ENCODE peak calls at places on chromosomes 7 and 10, in ten cellular contexts. J, M, Z, E, F, H, A, N, R and P are unnamed samples.

GRCh38 chr7:14691597-14692203 is 210.9 kb downstream of the DGKB start:
- DNase-seq in J (no peak), M (no peak), Z (no peak), E (peak; percentile 18), F (peak; percentile 48), H (peak; percentile 39), A (no peak), N (peak; percentile 46), R (peak; percentile 49), P (peak; percentile 38)

GRCh38 chr7:29723599-29723998 is 82.7 kb upstream of the WIPF3 start:
- DNase-seq in J (no peak), M (peak; percentile 52), Z (no peak), E (peak; percentile 72), F (no peak), H (no peak), A (peak; percentile 16), N (no peak), R (no peak), P (no peak)

GRCh38 chr10:15344876-15345285 is 26.2 kb downstream of the FAM171A1 start:
- DNase-seq in J (no peak), M (no peak), Z (no peak), E (peak; percentile 92), F (no peak), H (no peak), A (no peak), N (no peak), R (no peak), P (peak; percentile 19)

GRCh38 chr7:52668435-52668834 is 367.0 kb upstream of the POM121L12 start:
- DNase-seq in J (no peak), M (no peak), Z (no peak), E (no peak), F (no peak), H (no peak), A (no peak), N (no peak), R (no peak), P (no peak)

GRCh38 chr7:131895541-131896173 is 339.2 kb upstream of the PODXL start:
- DNase-seq in J (no peak), M (peak; percentile 7), Z (no peak), E (peak; percentile 100), F (no peak), H (no peak), A (no peak), N (no peak), R (no peak), P (no peak)

GRCh38 chr10:79178614-79179403 is 110.0 kb downstream of the ZMIZ1 start:
- DNase-seq in J (no peak), M (no peak), Z (no peak), E (peak; percentile 95), F (peak; percentile 41), H (no peak), A (peak; percentile 79), N (no peak), R (no peak), P (no peak)

GRCh38 chr10:104580321-104580720 is 60.8 kb upstream of the SORCS3 start:
- DNase-seq in J (no peak), M (no peak), Z (no peak), E (peak; percentile 35), F (no peak), H (no peak), A (no peak), N (no peak), R (no peak), P (no peak)

GRCh38 chr10:79376078-79376628 is 28.9 kb downstream of the PPIF start:
- DNase-seq in J (no peak), M (no peak), Z (peak; percentile 58), E (no peak), F (peak; percentile 10), H (no peak), A (no peak), N (no peak), R (no peak), P (no peak)

GRCh38 chr7:101533103-101533465 is 96.0 kb downstream of the MYL10 start:
- DNase-seq in J (no peak), M (no peak), Z (no peak), E (no peak), F (no peak), H (no peak), A (no peak), N (no peak), R (no peak), P (no peak)

GRCh38 chr10:9825491-9826018 is 1192.1 kb upstream of the CELF2 start:
- DNase-seq in J (no peak), M (no peak), Z (no peak), E (peak; percentile 55), F (peak; percentile 40), H (no peak), A (no peak), N (no peak), R (no peak), P (no peak)

GRCh38 chr10:90430186-90430585 is 427.7 kb downstream of the HTR7 start:
- DNase-seq in J (no peak), M (no peak), Z (no peak), E (peak; percentile 36), F (no peak), H (no peak), A (no peak), N (no peak), R (no peak), P (no peak)

GRCh38 chr7:15305002-15305600 is 256.7 kb downstream of the AGMO start:
- DNase-seq in J (no peak), M (peak; percentile 12), Z (no peak), E (peak; percentile 23), F (peak; percentile 45), H (peak; percentile 31), A (peak; percentile 18), N (peak; percentile 40), R (no peak), P (peak; percentile 16)

GRCh38 chr7:45089314-45089891 is 634 bp upstream of the NACAD start:
- DNase-seq in J (no peak), M (no peak), Z (peak; percentile 81), E (peak; percentile 58), F (no peak), H (peak; percentile 55), A (peak; percentile 67), N (peak; percentile 47), R (peak; percentile 56), P (peak; percentile 55)

GRCh38 chr10:113126506-113127192 is 176.6 kb downstream of the TCF7L2 start:
- DNase-seq in J (peak; percentile 71), M (peak; percentile 25), Z (peak; percentile 87), E (peak; percentile 75), F (peak; percentile 78), H (peak; percentile 73), A (peak; percentile 59), N (peak; percentile 59), R (peak; percentile 74), P (peak; percentile 55)

GRCh38 chr7:33821970-33822369 is 83.4 kb upstream of the BMPER start:
- DNase-seq in J (no peak), M (no peak), Z (no peak), E (no peak), F (no peak), H (no peak), A (no peak), N (no peak), R (no peak), P (no peak)

DNA sequence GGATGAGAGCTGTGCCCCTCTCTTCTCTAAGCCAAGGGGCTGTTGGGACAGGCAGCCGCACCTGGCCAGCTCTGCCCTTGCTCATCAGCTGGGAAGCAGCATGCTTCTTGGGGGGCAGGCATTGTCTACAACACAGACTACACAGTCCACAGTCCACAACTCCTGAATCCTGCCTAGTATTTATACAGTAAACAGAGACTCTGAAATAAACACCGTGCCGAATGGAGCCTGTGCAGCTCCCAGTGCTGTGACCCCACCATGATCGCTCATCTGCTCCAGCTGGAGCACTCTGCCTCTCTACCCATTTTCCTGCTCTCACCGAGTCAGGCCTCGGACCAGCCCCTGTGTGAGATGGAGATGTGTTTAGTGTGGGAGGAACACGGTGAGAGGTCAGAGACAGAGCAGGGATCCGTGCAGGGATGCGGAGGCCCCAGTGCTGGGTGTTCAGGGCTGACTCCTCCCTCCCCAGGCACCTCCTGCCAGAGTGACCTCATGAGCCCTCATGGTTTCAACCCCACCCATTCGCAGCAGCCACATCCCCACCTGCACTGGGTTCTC is 608.0 kb downstream of the DNAJB6 start:
- DNase-seq in J (no peak), M (no peak), Z (no peak), E (no peak), F (no peak), H (no peak), A (no peak), N (no peak), R (no peak), P (no peak)
- H3K9me3 ChIP-seq in J (peaks cover 8% of the 10 kb centered on the region), M (peaks cover 14% of the 10 kb centered on the region), Z (peaks cover 20% of the 10 kb centered on the region), E (no peaks in the 10 kb centered on the region), F (no peaks in the 10 kb centered on the region), H (peaks cover 12% of the 10 kb centered on the region), A (no peaks in the 10 kb centered on the region), N (no peaks in the 10 kb centered on the region), R (peaks cover 25% of the 10 kb centered on the region), P (peaks cover 25% of the 10 kb centered on the region)

GRCh38 chr7:151632750-151633515 is 113.2 kb upstream of the RHEB start:
- DNase-seq in J (no peak), M (no peak), Z (peak; percentile 93), E (peak; percentile 55), F (peak; percentile 52), H (peak; percentile 48), A (peak; percentile 42), N (no peak), R (peak; percentile 57), P (peak; percentile 41)
- H3K27ac ChIP-seq in J (peak overlapping the region; percentile 79), M (peak overlapping the region; percentile 72), Z (peak overlapping the region; percentile 98), E (no peak overlapping the region), F (peak overlapping the region; percentile 88), H (peak overlapping the region; percentile 61), A (peak overlapping the region; percentile 31), N (peak overlapping the region; percentile 76), R (peak overlapping the region; percentile 96), P (peak overlapping the region; percentile 93)

DNA sequence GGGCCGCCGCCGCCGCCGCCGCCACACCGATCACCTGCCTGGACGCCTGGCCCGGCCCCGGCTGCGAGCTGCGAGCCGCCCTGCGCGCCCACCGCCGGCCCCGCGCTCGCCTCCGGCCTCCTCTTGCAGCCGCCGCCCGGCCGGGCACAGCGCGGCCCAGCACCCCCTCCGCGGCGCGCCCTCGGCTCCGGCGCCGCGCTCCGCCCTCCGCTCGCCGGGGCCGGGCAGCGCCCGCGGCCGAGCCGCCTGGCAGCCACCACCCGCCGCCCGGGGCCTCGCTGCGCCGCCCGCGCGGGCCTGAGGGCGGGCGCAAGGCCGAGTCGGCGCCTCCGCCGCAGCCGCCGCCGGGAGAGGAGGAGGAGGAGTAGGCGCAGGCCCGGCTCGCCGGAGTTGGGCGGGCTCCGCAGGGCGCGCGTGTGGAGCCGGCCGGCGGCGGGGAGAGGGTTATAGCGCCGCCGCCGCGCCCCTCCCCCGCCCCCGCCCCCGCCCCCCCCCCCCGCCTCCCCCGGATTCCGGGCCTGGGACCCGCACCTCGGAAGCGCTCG is at the start of gene PDGFA:
- DNase-seq in J (no peak), M (no peak), Z (no peak), E (peak; percentile 68), F (peak; percentile 50), H (peak; percentile 64), A (no peak), N (no peak), R (peak; percentile 62), P (peak; percentile 66)
- H3K4me3 ChIP-seq in J (peak within 1 kb of the TSS; percentile 72), M (peak within 1 kb of the TSS; percentile 67), Z (peak within 1 kb of the TSS; percentile 72), E (peak within 1 kb of the TSS; percentile 54), F (peak within 1 kb of the TSS; percentile 35), H (peak within 1 kb of the TSS; percentile 94), A (peak within 1 kb of the TSS; percentile 46), N (peak within 1 kb of the TSS; percentile 57), R (peak within 1 kb of the TSS; percentile 93), P (peak within 1 kb of the TSS; percentile 89)

DNA sequence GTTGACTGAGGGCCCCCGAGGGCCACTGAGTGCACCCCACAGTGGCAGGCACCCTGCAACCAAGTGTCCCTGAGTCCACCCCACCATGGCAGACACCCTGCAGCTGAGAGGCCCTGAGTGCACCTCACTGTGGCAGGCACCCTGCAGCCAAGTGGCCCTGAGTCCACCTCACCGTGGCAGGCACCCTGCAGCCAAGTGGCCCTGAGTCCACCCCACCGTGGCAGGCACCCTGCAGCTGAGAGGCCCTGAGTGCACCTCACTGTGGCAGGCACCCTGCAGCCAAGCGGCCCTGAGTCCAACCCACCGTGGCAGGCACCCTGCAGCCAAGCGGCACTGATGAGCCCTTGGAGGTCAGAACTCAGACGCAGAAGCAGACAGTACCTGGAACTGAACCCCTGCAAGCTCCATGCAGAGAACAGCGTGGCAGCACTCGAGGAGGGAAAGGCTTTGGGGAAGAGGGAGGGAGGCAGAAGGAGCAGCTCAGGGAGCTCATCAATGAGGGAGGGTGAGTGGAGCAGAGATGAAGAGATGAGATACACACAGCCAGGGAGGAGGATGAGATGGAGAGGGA is 156.5 kb downstream of the WDR37 start:
- DNase-seq in J (no peak), M (no peak), Z (peak; percentile 51), E (no peak), F (no peak), H (no peak), A (no peak), N (no peak), R (no peak), P (no peak)
- H3K9me3 ChIP-seq in J (no peaks in the 10 kb centered on the region), M (no peaks in the 10 kb centered on the region), Z (no peaks in the 10 kb centered on the region), E (no peaks in the 10 kb centered on the region), F (no peaks in the 10 kb centered on the region), H (no peaks in the 10 kb centered on the region), A (no peaks in the 10 kb centered on the region), N (no peaks in the 10 kb centered on the region), R (no peaks in the 10 kb centered on the region), P (no peaks in the 10 kb centered on the region)